ENCODE peak calls at places on chromosomes 11 and 22, in four cellular contexts. Y, U, J and N are unnamed samples.

GRCh38 chr11:106031210-106031845 is 9.3 kb upstream of the MSANTD4 start:
- DNase-seq in Y (no peak), U (no peak), J (no peak), N (no peak)

GRCh38 chr22:42743501-42743991 is 22.9 kb upstream of the A4GALT start:
- DNase-seq in Y (no peak), U (no peak), J (no peak), N (no peak)

GRCh38 chr11:36741515-36741914 is 143.5 kb upstream of the RAG2 start:
- DNase-seq in Y (no peak), U (no peak), J (no peak), N (no peak)

GRCh38 chr22:50671641-50672040 is 982 bp upstream of the SHANK3 start:
- DNase-seq in Y (no peak), U (no peak), J (no peak), N (no peak)

GRCh38 chr22:28440517-28441366 is 238.9 kb downstream of the TTC28 start:
- DNase-seq in Y (no peak), U (no peak), J (no peak), N (no peak)

GRCh38 chr11:82398300-82398815 is 335.3 kb downstream of the FAM181B start:
- DNase-seq in Y (no peak), U (no peak), J (no peak), N (no peak)

GRCh38 chr22:38655532-38656255 is 498 bp downstream of the FAM227A start:
- DNase-seq in Y (no peak), U (no peak), J (no peak), N (no peak)

GRCh38 chr11:68998390-68998911 is 14.6 kb downstream of the MRGPRF start:
- DNase-seq in Y (no peak), U (no peak), J (no peak), N (peak)

GRCh38 chr11:75346912-75347647 is 4.4 kb downstream of the ARRB1 start:
- DNase-seq in Y (no peak), U (no peak), J (no peak), N (no peak)

GRCh38 chr11:65927904-65928397 is 8.7 kb downstream of the DRAP1 start:
- DNase-seq in Y (peak), U (peak), J (no peak), N (no peak)

GRCh38 chr22:48705917-48706605 is 1121.6 kb downstream of the BRD1 start:
- DNase-seq in Y (no peak), U (no peak), J (no peak), N (no peak)

GRCh38 chr22:48750826-48751440 is 1076.7 kb downstream of the BRD1 start:
- DNase-seq in Y (no peak), U (no peak), J (no peak), N (no peak)

GRCh38 chr22:27377901-27378300 is 423.7 kb downstream of the MN1 start:
- DNase-seq in Y (no peak), U (no peak), J (no peak), N (no peak)

GRCh38 chr22:32142600-32142999 is 16.5 kb downstream of the C22orf42 start:
- DNase-seq in Y (no peak), U (no peak), J (no peak), N (no peak)

GRCh38 chr11:134369656-134370525 is 38.1 kb downstream of the GLB1L2 start:
- DNase-seq in Y (no peak), U (no peak), J (no peak), N (no peak)

GRCh38 chr22:39353346-39353745 is 3.6 kb downstream of the SYNGR1 start:
- DNase-seq in Y (no peak), U (no peak), J (no peak), N (no peak)

GRCh38 chr11:10322401-10322800 is 17.5 kb downstream of the ADM start:
- DNase-seq in Y (no peak), U (no peak), J (no peak), N (no peak)

GRCh38 chr11:60743058-60743457 is 13.6 kb upstream of the MS4A15 start:
- DNase-seq in Y (no peak), U (no peak), J (no peak), N (no peak)

GRCh38 chr11:17259519-17259918 is 17.0 kb upstream of the NUCB2 start:
- DNase-seq in Y (no peak), U (no peak), J (no peak), N (no peak)

GRCh38 chr22:38578505-38578904 is 8.5 kb upstream of the DMC1 start:
- DNase-seq in Y (no peak), U (no peak), J (no peak), N (no peak)